ENCODE peak calls at places on chromosomes 4 and X, in five cellular contexts. One of them, this sample, is unnamed.

GRCh38 chr4:109730294-109731051 is 603 bp upstream of the PLA2G12A start:
- DNase-seq in A549: peak
- DNase-seq in H1: peak
- DNase-seq in HepG2: no peak
- DNase-seq in K562: no peak
- DNase-seq in this sample: peak

GRCh38 chrX:9117851-9118250 is 83.9 kb upstream of the FAM9B start:
- DNase-seq in A549: no peak
- DNase-seq in HepG2: no peak
- DNase-seq in K562: no peak
- DNase-seq in H1: no peak
- DNase-seq in this sample: peak

GRCh38 chrX:13201605-13202219 is 118.1 kb downstream of the ATXN3L start:
- DNase-seq in H1: peak
- DNase-seq in HepG2: no peak
- DNase-seq in K562: no peak
- DNase-seq in A549: no peak
- DNase-seq in this sample: no peak

GRCh38 chr4:76305971-76306881 is at the start of gene STBD1:
- DNase-seq in HepG2: peak
- DNase-seq in K562: peak
- DNase-seq in H1: peak
- DNase-seq in A549: peak
- DNase-seq in this sample: peak

GRCh38 chrX:74251006-74251930 is 52.7 kb upstream of the ZCCHC13 start:
- DNase-seq in HepG2: peak
- DNase-seq in A549: peak
- DNase-seq in K562: no peak
- DNase-seq in H1: no peak
- DNase-seq in this sample: peak

GRCh38 chr4:42339935-42340406 is 57.3 kb upstream of the SHISA3 start:
- DNase-seq in HepG2: no peak
- DNase-seq in K562: no peak
- DNase-seq in A549: no peak
- DNase-seq in H1: no peak
- DNase-seq in this sample: peak

GRCh38 chr4:38242110-38242509 is 281.9 kb downstream of the PTTG2 start:
- DNase-seq in A549: no peak
- DNase-seq in HepG2: no peak
- DNase-seq in H1: no peak
- DNase-seq in K562: no peak
- DNase-seq in this sample: no peak

GRCh38 chr4:122458625-122459024 is 2.1 kb upstream of the IL2 start:
- DNase-seq in K562: no peak
- DNase-seq in A549: no peak
- DNase-seq in HepG2: no peak
- DNase-seq in H1: no peak
- DNase-seq in this sample: peak

GRCh38 chr4:151426513-151426912 is 17.5 kb downstream of the FHIP1A start:
- DNase-seq in K562: no peak
- DNase-seq in H1: no peak
- DNase-seq in A549: no peak
- DNase-seq in HepG2: no peak
- DNase-seq in this sample: no peak

GRCh38 chr4:76074468-76074867 is at the start of gene ART3:
- DNase-seq in K562: no peak
- DNase-seq in A549: no peak
- DNase-seq in HepG2: no peak
- DNase-seq in H1: no peak
- DNase-seq in this sample: peak

GRCh38 chr4:75995727-75996126 is 5.0 kb upstream of the SDAD1 start:
- DNase-seq in HepG2: peak
- DNase-seq in H1: no peak
- DNase-seq in K562: peak
- DNase-seq in A549: no peak
- DNase-seq in this sample: peak

DNA sequence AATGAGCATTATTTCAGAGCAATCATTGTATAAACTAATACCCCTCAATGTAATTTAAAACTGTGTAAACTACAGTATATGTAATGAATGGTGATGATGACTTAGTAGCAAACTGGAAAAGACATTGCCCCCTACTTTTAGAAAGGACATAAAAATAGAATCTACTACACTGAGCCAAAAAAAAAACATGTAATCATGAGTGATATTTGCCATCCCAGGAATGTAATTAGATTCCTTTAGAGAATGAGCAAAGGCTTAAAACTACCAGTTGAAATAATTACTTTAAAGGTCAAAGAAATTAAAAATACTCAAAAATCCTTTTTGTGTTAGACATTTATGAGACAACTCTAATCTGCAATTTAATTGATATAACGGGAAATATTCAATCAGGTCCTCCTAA is 655.9 kb upstream of the INTU start:
- DNase-seq in HepG2: no peak
- DNase-seq in K562: no peak
- DNase-seq in H1: no peak
- DNase-seq in A549: no peak
- DNase-seq in this sample: no peak
- H3K4me2 ChIP-seq in HepG2: no peak
- H3K4me2 ChIP-seq in K562: no peak
- H3K4me2 ChIP-seq in H1: no peak
- H3K4me2 ChIP-seq in A549: no peak
- H3K4me2 ChIP-seq in this sample: peak

GRCh38 chrX:106069048-106069447 is 30.5 kb upstream of the SERPINA7 start:
- DNase-seq in HepG2: no peak
- DNase-seq in H1: no peak
- DNase-seq in A549: no peak
- DNase-seq in K562: no peak
- DNase-seq in this sample: no peak
- TF ChIP-seq CTCF in HepG2: no peak
- TF ChIP-seq CTCF in H1: no peak
- TF ChIP-seq CTCF in A549: no peak
- TF ChIP-seq CTCF in K562: no peak
- TF ChIP-seq CTCF in this sample: no peak

GRCh38 chr4:46270986-46271596 is 118.8 kb downstream of the GABRA2 start:
- DNase-seq in A549: no peak
- DNase-seq in K562: no peak
- DNase-seq in H1: no peak
- DNase-seq in HepG2: peak
- DNase-seq in this sample: peak

GRCh38 chr4:46277165-46277951 is 112.6 kb downstream of the GABRA2 start:
- DNase-seq in K562: no peak
- DNase-seq in H1: no peak
- DNase-seq in A549: no peak
- DNase-seq in HepG2: no peak
- DNase-seq in this sample: no peak

DNA sequence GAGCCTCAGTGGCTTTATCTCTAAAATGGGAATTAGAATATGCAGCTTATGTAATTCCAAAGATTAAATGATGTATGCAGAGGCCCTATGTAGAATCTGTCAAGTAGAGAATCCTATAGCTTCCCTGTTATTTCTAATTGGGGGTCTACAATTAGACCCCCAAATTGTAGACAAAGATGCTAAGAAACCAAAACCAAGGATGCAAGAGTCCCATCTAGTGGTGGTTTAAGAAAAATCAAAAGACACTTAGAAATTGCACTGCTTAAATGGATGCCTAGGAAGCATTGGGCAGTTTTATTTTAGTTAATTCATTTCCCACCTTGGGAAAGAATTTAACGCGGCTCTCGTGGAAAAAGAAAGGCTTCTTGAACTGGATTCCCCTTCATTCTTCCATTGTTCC is 115.2 kb downstream of the GABRA2 start:
- DNase-seq in H1: no peak
- DNase-seq in K562: no peak
- DNase-seq in HepG2: peak
- DNase-seq in A549: no peak
- DNase-seq in this sample: no peak
- TF ChIP-seq MAFK in H1: no peak
- TF ChIP-seq MAFK in K562: no peak
- TF ChIP-seq MAFK in HepG2: no peak
- TF ChIP-seq MAFK in A549: no peak
- TF ChIP-seq MAFK in this sample: no peak

DNA sequence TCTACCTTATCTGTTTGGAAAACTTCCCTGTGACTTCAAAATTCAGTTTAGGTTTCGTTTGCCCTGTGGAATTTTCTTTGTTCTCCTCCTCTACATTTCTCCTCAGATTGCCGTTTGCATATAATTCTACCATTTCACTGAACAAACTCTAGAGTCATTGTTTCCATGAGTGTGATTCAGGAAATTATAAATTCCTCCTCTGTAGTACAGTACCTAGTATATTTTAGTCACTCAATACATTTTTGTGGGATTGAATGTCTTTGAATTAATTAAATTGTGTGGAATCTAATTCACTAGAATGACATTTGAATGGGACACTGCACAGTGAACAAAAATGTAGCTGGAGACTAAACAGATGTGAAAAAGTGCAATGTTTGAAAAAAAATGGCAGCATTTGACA is 512.0 kb downstream of the FAT4 start:
- DNase-seq in A549: no peak
- DNase-seq in HepG2: no peak
- DNase-seq in K562: no peak
- DNase-seq in H1: no peak
- DNase-seq in this sample: peak
- H3K4me2 ChIP-seq in A549: no peak
- H3K4me2 ChIP-seq in HepG2: no peak
- H3K4me2 ChIP-seq in K562: no peak
- H3K4me2 ChIP-seq in H1: no peak
- H3K4me2 ChIP-seq in this sample: no peak

DNA sequence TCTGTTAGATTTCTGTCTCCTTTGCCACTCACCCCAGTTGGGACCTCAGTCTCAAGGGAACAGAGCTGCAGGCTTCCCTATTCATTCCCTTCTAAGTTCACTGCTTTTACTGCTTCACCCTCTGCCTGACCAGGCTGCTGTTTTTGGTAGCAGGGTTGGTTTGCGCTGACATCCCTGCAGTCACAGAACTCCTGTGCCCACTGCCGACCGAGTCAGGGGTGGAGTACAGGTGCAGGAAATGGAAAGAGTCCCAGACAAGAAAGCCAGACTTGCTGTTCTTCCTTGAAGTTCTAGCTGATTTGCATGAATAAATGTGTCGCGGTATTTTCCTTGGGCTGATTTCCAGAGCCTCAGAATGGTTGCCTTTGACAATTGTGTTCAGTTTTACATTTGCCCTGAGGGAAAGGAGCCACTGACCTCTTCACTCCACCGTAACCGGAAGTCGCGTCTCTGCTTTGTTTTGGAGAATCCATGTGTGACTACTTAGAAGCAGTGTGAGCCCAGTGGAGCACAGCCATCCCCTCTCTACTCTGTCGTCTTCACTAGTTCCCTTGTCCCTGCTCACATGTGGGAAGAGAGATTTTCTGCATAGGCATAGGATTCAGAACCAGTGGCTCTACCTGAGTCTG is 84.8 kb downstream of the TNIP2 start:
- DNase-seq in HepG2: no peak
- DNase-seq in K562: no peak
- DNase-seq in H1: no peak
- DNase-seq in A549: no peak
- DNase-seq in this sample: no peak
- TF ChIP-seq CTCF in HepG2: no peak
- TF ChIP-seq CTCF in K562: no peak
- TF ChIP-seq CTCF in H1: no peak
- TF ChIP-seq CTCF in A549: no peak
- TF ChIP-seq CTCF in this sample: no peak

GRCh38 chrX:87679849-87680248 is 162.2 kb downstream of the KLHL4 start:
- DNase-seq in A549: no peak
- DNase-seq in HepG2: no peak
- DNase-seq in K562: no peak
- DNase-seq in H1: no peak
- DNase-seq in this sample: no peak
- TF ChIP-seq MAFK in A549: no peak
- TF ChIP-seq MAFK in HepG2: no peak
- TF ChIP-seq MAFK in K562: no peak
- TF ChIP-seq MAFK in H1: no peak
- TF ChIP-seq MAFK in this sample: no peak

GRCh38 chrX:39897741-39898097 is 200.0 kb downstream of the BCOR start:
- DNase-seq in K562: no peak
- DNase-seq in HepG2: no peak
- DNase-seq in A549: no peak
- DNase-seq in H1: no peak
- DNase-seq in this sample: no peak
- H3K4me2 ChIP-seq in K562: no peak
- H3K4me2 ChIP-seq in HepG2: peak
- H3K4me2 ChIP-seq in A549: peak
- H3K4me2 ChIP-seq in H1: no peak
- H3K4me2 ChIP-seq in this sample: peak